ENCODE peak calls at places on chromosomes 12 and 14, in five cellular contexts. Y is fibroblast of gingiva, C is naive B cell, N is GDM1, V is lung microvascular endothelial cell. D is an unnamed sample.

GRCh38 chr14:101819251-101819990 is 57.9 kb downstream of the PPP2R5C start:
- DNase-seq in N (no peak), V (no peak), Y (no peak), C (no peak), D (no peak)

GRCh38 chr12:124075836-124076235 is 102.8 kb downstream of the ZNF664 start:
- DNase-seq in V (no peak), C (no peak), N (no peak), Y (no peak), D (no peak)

GRCh38 chr14:54450535-54450934 is 9.4 kb upstream of the CNIH1 start:
- DNase-seq in Y (peak; percentile 71), N (no peak), V (no peak), C (no peak), D (peak; percentile 80)

GRCh38 chr12:72390146-72390545 is 118.0 kb downstream of the TRHDE start:
- DNase-seq in V (no peak), N (no peak), Y (peak; percentile 18), C (no peak), D (no peak)

GRCh38 chr12:92863255-92863654 is 65.8 kb downstream of the EEA1 start:
- DNase-seq in C (no peak), V (no peak), N (no peak), Y (no peak), D (no peak)

GRCh38 chr12:93380480-93381121 is 2.9 kb downstream of the NUDT4 start:
- DNase-seq in V (peak; percentile 70), Y (peak; percentile 35), N (no peak), C (no peak), D (no peak)

GRCh38 chr14:99677231-99677891 is 6.7 kb upstream of the CYP46A1 start:
- DNase-seq in Y (no peak), C (no peak), V (no peak), N (no peak), D (no peak)

GRCh38 chr12:64675795-64676194 is 65.5 kb downstream of the RASSF3 start:
- DNase-seq in Y (peak; percentile 24), V (peak; percentile 70), C (no peak), N (no peak), D (no peak)

GRCh38 chr14:88380405-88380804 is 5.1 kb upstream of the SPATA7 start:
- DNase-seq in N (no peak), V (peak; percentile 25), Y (no peak), C (no peak), D (no peak)

GRCh38 chr14:22339277-22339676 is 249.7 kb downstream of the DAD1 start:
- DNase-seq in V (no peak), N (no peak), Y (no peak), C (no peak), D (no peak)

GRCh38 chr12:48285751-48286650 is 64.7 kb downstream of the ZNF641 start:
- DNase-seq in C (no peak), Y (no peak), N (no peak), V (no peak), D (no peak)

GRCh38 chr12:51270067-51270846 is at the start of gene SMAGP:
- DNase-seq in V (peak; percentile 66), N (no peak), Y (peak; percentile 35), C (peak; percentile 77), D (no peak)

GRCh38 chr12:52956987-52957386 is 8.1 kb downstream of the KRT18 start:
- DNase-seq in C (no peak), V (no peak), Y (no peak), N (no peak), D (peak; percentile 43)

GRCh38 chr12:120121766-120122293 is 5.3 kb upstream of the RAB35 start:
- DNase-seq in Y (peak; percentile 22), C (no peak), V (no peak), N (no peak), D (no peak)

GRCh38 chr14:106845286-106846087 is 1319.1 kb downstream of the TMEM121 start:
- DNase-seq in V (no peak), C (peak; percentile 61), N (peak; percentile 70), Y (no peak), D (peak; percentile 43)

GRCh38 chr14:94285158-94285557 is 7.9 kb downstream of the SERPINA10 start:
- DNase-seq in V (no peak), N (no peak), C (no peak), Y (no peak), D (no peak)

GRCh38 chr12:64658892-64659481 is 48.7 kb downstream of the RASSF3 start:
- DNase-seq in V (no peak), Y (no peak), N (no peak), C (no peak), D (no peak)

GRCh38 chr12:95224202-95225170 is 6.9 kb downstream of the VEZT start:
- DNase-seq in C (no peak), V (no peak), N (no peak), Y (peak; percentile 62), D (no peak)

GRCh38 chr12:75720807-75721206 is 209.4 kb upstream of the KRR1 start:
- DNase-seq in V (no peak), C (no peak), Y (no peak), N (no peak), D (no peak)

GRCh38 chr14:39988939-39989338 is 556.7 kb upstream of the FBXO33 start:
- DNase-seq in Y (no peak), N (no peak), C (peak; percentile 13), V (no peak), D (no peak)

GRCh38 chr14:94673781-94674231 is 61.6 kb downstream of the SERPINA3 start:
- DNase-seq in V (no peak), N (no peak), C (no peak), Y (no peak), D (no peak)

GRCh38 chr12:59055204-59055839 is 135.0 kb upstream of the LRIG3 start:
- DNase-seq in N (no peak), V (peak; percentile 93), Y (peak; percentile 53), C (no peak), D (no peak)

GRCh38 chr12:94553130-94553519 is 93.5 kb upstream of the CEP83 start:
- DNase-seq in Y (peak; percentile 71), C (no peak), V (peak; percentile 43), N (no peak), D (no peak)

GRCh38 chr12:115088328-115088994 is 404.5 kb upstream of the TBX3 start:
- DNase-seq in C (no peak), N (no peak), V (no peak), Y (peak; percentile 26), D (no peak)

D was measured in HL-60.